ENCODE peak calls at places on chromosomes 4 and X, in six cellular contexts. P is H1, H is HepG2, L is SK-N-SH, J is K562, Z is GM12878. G is an unnamed sample.

GRCh38 chr4:6771229-6771671 is 11.3 kb upstream of the KIAA0232 start:
- DNase-seq in P (no peak), H (no peak), L (no peak), J (no peak), Z (no peak), G (no peak)

GRCh38 chr4:48780867-48781219 is 764 bp upstream of the FRYL start:
- DNase-seq in P (no peak), H (peak), L (peak), J (no peak), Z (no peak), G (no peak)

GRCh38 chrX:20135956-20136355 is 5.7 kb downstream of the EIF1AX start:
- DNase-seq in P (no peak), H (no peak), L (no peak), J (no peak), Z (no peak), G (no peak)

GRCh38 chr4:29540439-29541102 is 1179.6 kb upstream of the PCDH7 start:
- DNase-seq in P (no peak), H (no peak), L (no peak), J (no peak), Z (no peak), G (no peak)

GRCh38 chrX:115896362-115896761 is 274.2 kb upstream of the AGTR2 start:
- DNase-seq in P (no peak), H (no peak), L (no peak), J (no peak), Z (no peak), G (no peak)

GRCh38 chr4:17436750-17437090 is 75.2 kb downstream of the QDPR start:
- DNase-seq in P (no peak), H (no peak), L (no peak), J (no peak), Z (no peak), G (no peak)

GRCh38 chr4:123587983-123588494 is 191.4 kb downstream of the SPRY1 start:
- DNase-seq in P (no peak), H (peak), L (peak), J (no peak), Z (no peak), G (peak)

GRCh38 chr4:135732448-135732847 is 1530.9 kb upstream of the PABPC4L start:
- DNase-seq in P (no peak), H (no peak), L (no peak), J (no peak), Z (no peak), G (no peak)

GRCh38 chrX:110156167-110156754 is 153.3 kb downstream of the TMEM164 start:
- DNase-seq in P (no peak), H (no peak), L (no peak), J (no peak), Z (no peak), G (no peak)

GRCh38 chrX:54181196-54181953 is 1.7 kb downstream of the FAM120C start:
- DNase-seq in P (no peak), H (no peak), L (no peak), J (no peak), Z (no peak), G (no peak)

GRCh38 chr4:101345596-101346311 is 1.6 kb downstream of the PPP3CA start:
- DNase-seq in P (peak), H (peak), L (peak), J (peak), Z (no peak), G (no peak)

GRCh38 chr4:141132689-141133145 is 552 bp downstream of the RNF150 start:
- DNase-seq in P (no peak), H (no peak), L (peak), J (no peak), Z (no peak), G (no peak)

GRCh38 chr4:1775731-1776500 is 17.2 kb upstream of the FGFR3 start:
- DNase-seq in P (no peak), H (peak), L (peak), J (no peak), Z (no peak), G (no peak)

GRCh38 chr4:164997324-164997723 is 19.9 kb upstream of the TRIM61 start:
- DNase-seq in P (no peak), H (peak), L (no peak), J (peak), Z (no peak), G (peak)

GRCh38 chr4:183546376-183546775 is 41.5 kb downstream of the ING2 start:
- DNase-seq in P (no peak), H (no peak), L (no peak), J (no peak), Z (no peak), G (no peak)
- H3K27ac ChIP-seq in P (no peak), H (no peak), L (no peak), J (no peak), Z (no peak), G (no peak)

DNA sequence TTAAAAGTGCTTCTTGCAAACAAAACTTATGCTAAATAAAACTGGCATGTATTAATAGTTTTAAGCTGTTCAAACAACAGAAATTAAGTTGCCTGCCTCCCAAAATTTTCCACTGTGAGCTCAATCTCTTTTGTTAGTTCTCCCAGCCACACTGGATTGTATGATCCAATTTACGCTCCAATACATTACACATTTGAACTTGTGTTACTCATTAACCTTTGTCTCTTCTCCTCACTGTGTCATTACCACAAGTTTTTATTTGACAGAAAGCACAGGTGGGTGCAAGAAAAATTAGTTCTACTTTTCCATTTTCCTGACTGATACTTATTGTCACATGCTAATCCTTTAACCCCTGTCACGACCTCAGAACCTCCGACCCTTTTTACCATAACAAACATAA is 55.5 kb downstream of the SHISA3 start:
- DNase-seq in P (no peak), H (no peak), L (no peak), J (no peak), Z (no peak), G (no peak)
- TF ChIP-seq CTCF in P (no peak), H (no peak), L (no peak), J (no peak), Z (no peak), G (no peak)

DNA sequence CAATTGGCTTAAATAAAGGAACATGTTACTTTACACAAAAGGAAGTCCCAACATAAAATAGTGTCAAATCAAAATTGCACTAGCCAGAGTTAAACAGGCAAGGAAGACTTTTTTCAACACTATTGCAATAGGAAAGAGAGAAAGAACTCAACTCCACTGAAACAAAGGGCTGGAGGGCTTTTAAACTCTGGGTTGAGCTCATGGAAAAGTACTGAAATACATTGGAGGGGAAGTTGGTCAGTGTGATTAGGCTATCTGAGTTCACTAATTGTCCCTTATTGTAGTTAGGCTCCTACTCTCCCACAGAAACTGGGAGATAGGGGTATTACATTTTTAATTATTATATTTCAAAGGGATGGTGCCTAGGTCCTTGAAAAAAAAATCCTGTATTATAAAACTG is 491.2 kb upstream of the LCORL start:
- DNase-seq in P (no peak), H (no peak), L (no peak), J (no peak), Z (no peak), G (no peak)
- TF ChIP-seq JUND in P (no peak), H (no peak), L (no peak), J (no peak), Z (no peak), G (no peak)

GRCh38 chr4:151786158-151786495 is 25.3 kb upstream of the GATB start:
- DNase-seq in P (no peak), H (no peak), L (no peak), J (no peak), Z (no peak), G (no peak)

GRCh38 chr4:151783867-151784266 is 23.1 kb upstream of the GATB start:
- DNase-seq in P (no peak), H (no peak), L (no peak), J (no peak), Z (no peak), G (no peak)

GRCh38 chr4:151785484-151786157 is 24.8 kb upstream of the GATB start:
- DNase-seq in P (no peak), H (no peak), L (no peak), J (no peak), Z (no peak), G (no peak)

GRCh38 chr4:151784676-151785075 is 23.9 kb upstream of the GATB start:
- DNase-seq in P (no peak), H (no peak), L (no peak), J (no peak), Z (no peak), G (no peak)

DNA sequence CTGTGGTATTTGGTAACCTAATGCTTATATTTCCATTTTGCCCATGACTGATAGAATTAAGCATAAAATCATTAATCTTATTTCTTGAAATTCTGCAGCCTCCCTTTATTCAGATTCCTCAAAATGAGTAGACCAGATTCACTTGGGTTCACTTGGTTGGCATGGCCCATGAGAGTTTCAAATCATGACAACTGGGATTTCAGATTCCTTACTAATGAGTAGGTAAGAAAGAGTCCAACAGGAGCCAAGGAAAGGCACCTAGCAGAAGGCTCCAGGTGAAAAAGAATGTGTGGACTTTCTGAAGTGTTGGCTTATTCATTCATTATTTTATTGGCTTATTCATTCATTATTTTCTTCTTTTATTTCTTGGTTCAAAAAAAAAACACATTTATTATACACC is 27.2 kb upstream of the GATB start:
- DNase-seq in P (no peak), H (no peak), L (no peak), J (no peak), Z (no peak), G (no peak)
- H3K27ac ChIP-seq in P (no peak), H (no peak), L (no peak), J (no peak), Z (no peak), G (no peak)